ENCODE peak calls at places on chromosomes 4 and X, in eight cellular contexts. O is HFF-Myc, P is fibroblast of villous mesenchyme, V is nephron progenitor cell, K is breast epithelium, W is transverse colon, A is cardiac muscle cell, U is upper lobe of left lung. R is an unnamed sample.

GRCh38 chr4:115629270-115629669 is 515.9 kb upstream of the NDST4 start:
- DNase-seq in W (no peak), V (no peak), K (no peak), P (no peak), U (no peak), O (no peak), A (no peak), R (no peak)

GRCh38 chrX:6778547-6779231 is 243.8 kb upstream of the VCX3A start:
- DNase-seq in P (no peak), W (no peak), O (no peak), K (no peak), A (no peak), V (peak; percentile 2), U (no peak), R (no peak)

GRCh38 chrX:21487832-21488231 is 113.6 kb downstream of the CNKSR2 start:
- DNase-seq in K (no peak), U (no peak), W (no peak), P (no peak), A (peak; percentile 1), O (no peak), V (no peak), R (no peak)

GRCh38 chr4:89518259-89518658 is 210.7 kb upstream of the GPRIN3 start:
- DNase-seq in O (no peak), U (no peak), P (no peak), V (no peak), A (no peak), W (no peak), K (no peak), R (no peak)

GRCh38 chrX:30971761-30972603 is 82.9 kb upstream of the TAB3 start:
- DNase-seq in P (peak; percentile 29), A (peak; percentile 58), V (peak; percentile 15), W (peak; percentile 17), K (no peak), U (peak; percentile 28), O (peak; percentile 53), R (peak; percentile 7)

GRCh38 chr4:51885371-51885770 is 42.4 kb downstream of the DCUN1D4 start:
- DNase-seq in K (no peak), P (peak; percentile 46), W (no peak), A (peak; percentile 44), O (peak; percentile 15), V (no peak), U (no peak), R (peak; percentile 33)

GRCh38 chrX:108834036-108834435 is 97.7 kb upstream of the IRS4 start:
- DNase-seq in O (no peak), W (no peak), A (no peak), P (no peak), U (no peak), K (no peak), V (no peak), R (no peak)

GRCh38 chr4:126038492-126039236 is 723.9 kb downstream of the FAT4 start:
- DNase-seq in K (no peak), U (no peak), P (no peak), W (no peak), V (no peak), O (no peak), A (no peak), R (no peak)

GRCh38 chr4:17561195-17561909 is 15.6 kb upstream of the LAP3 start:
- DNase-seq in U (no peak), A (peak; percentile 39), W (no peak), K (no peak), O (peak; percentile 86), P (no peak), V (no peak), R (no peak)

GRCh38 chrX:106912864-106913263 is 7.3 kb upstream of the CLDN2 start:
- DNase-seq in U (no peak), A (peak; percentile 39), O (no peak), P (peak; percentile 29), V (no peak), W (no peak), K (no peak), R (no peak)

GRCh38 chr4:55118397-55118796 is 7.0 kb downstream of the KDR start:
- DNase-seq in W (no peak), K (no peak), V (no peak), U (no peak), O (no peak), A (no peak), P (no peak), R (no peak)

GRCh38 chr4:37476256-37476655 is 209.9 kb downstream of the RELL1 start:
- DNase-seq in W (no peak), U (no peak), K (no peak), P (no peak), A (no peak), V (no peak), O (no peak), R (no peak)

GRCh38 chr4:40630335-40631021 is 814 bp upstream of the RBM47 start:
- DNase-seq in K (peak; percentile 76), A (no peak), U (peak; percentile 90), P (no peak), W (peak; percentile 80), O (no peak), V (peak; percentile 57), R (peak; percentile 52)

GRCh38 chr4:8121236-8122015 is 37.2 kb downstream of the ABLIM2 start:
- DNase-seq in U (no peak), A (no peak), O (no peak), K (no peak), P (no peak), V (no peak), W (no peak), R (no peak)

GRCh38 chr4:8185280-8185679 is 13.8 kb upstream of the SH3TC1 start:
- DNase-seq in V (no peak), U (no peak), A (peak; percentile 80), O (peak; percentile 43), K (no peak), P (peak; percentile 64), W (no peak), R (no peak)

GRCh38 chrX:40844476-40844875 is 109.1 kb upstream of the MED14 start:
- DNase-seq in U (no peak), V (no peak), K (no peak), W (no peak), O (no peak), P (no peak), A (peak; percentile 7), R (no peak)

GRCh38 chr4:168619266-168619631 is 122.4 kb downstream of the PALLD start:
- DNase-seq in O (no peak), P (no peak), V (no peak), A (no peak), K (no peak), W (no peak), U (no peak), R (no peak)

GRCh38 chrX:31516492-31516891 is 444.7 kb upstream of the FTHL17 start:
- DNase-seq in O (no peak), K (no peak), A (peak; percentile 16), W (no peak), V (no peak), U (no peak), P (no peak), R (no peak)

GRCh38 chrX:63560601-63561218 is 209.6 kb upstream of the SPIN4 start:
- DNase-seq in P (peak; percentile 74), U (peak; percentile 61), V (peak; percentile 54), K (peak; percentile 51), A (peak; percentile 78), O (peak; percentile 33), W (peak; percentile 62), R (peak; percentile 50)

GRCh38 chrX:63566856-63567255 is 215.7 kb upstream of the SPIN4 start:
- DNase-seq in K (no peak), O (no peak), U (no peak), A (no peak), P (no peak), V (no peak), W (no peak), R (no peak)

GRCh38 chrX:63561425-63561824 is 210.3 kb upstream of the SPIN4 start:
- DNase-seq in O (no peak), W (no peak), K (no peak), V (no peak), A (peak; percentile 2), U (no peak), P (no peak), R (no peak)
- TF ChIP-seq CTCF in O (no peak), W (no peak), K (no peak), V (no peak), A (no peak), U (no peak), P (no peak), R (no peak)

GRCh38 chrX:135431886-135432285 is 10.1 kb downstream of the SMIM10L2A start:
- DNase-seq in W (no peak), U (no peak), V (no peak), A (no peak), P (no peak), O (no peak), K (no peak), R (no peak)

GRCh38 chrX:135432453-135432852 is 10.7 kb downstream of the SMIM10L2A start:
- DNase-seq in V (no peak), A (no peak), P (no peak), K (no peak), U (no peak), O (no peak), W (no peak), R (no peak)

GRCh38 chrX:135434258-135435138 is 12.8 kb downstream of the SMIM10L2A start:
- DNase-seq in O (no peak), W (no peak), K (no peak), U (no peak), P (no peak), V (no peak), A (no peak), R (no peak)

GRCh38 chrX:135433531-135434257 is 11.9 kb downstream of the SMIM10L2A start:
- DNase-seq in W (no peak), A (no peak), U (no peak), V (no peak), K (no peak), P (no peak), O (no peak), R (no peak)

DNA sequence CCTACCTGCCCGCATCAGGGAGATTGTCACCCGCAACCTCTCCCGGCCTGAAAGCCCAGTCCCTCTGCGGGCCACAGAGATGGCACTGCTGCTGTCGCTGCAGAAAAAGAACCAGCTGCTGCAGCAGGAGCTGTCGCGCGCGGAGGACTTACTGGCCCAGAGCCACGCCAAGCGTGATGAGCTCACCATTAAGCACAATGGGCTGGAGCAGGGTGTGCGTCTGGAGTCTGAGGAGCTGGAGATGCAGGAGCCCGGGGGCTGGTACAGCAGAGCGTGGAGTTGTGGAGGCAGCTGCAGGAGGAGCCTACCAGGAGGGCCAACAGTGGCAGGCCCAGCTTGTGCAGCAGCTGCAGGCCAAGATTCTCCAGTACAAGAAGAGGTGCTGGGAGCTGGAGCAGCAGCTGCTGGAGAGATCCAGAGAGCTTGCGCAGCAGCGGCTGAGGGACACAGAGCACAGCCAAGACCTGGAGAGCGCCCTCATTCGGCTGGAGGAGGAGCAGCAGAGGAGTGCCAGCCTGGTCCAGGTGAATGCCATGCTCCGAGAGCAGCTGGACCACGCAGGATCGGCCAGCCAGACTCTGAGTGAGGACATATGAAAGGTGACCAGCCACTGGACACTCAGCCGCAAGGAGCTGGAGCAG is 11.3 kb downstream of the SMIM10L2A start:
- DNase-seq in K (no peak), V (no peak), P (no peak), A (no peak), W (no peak), U (no peak), O (no peak), R (no peak)
- TF ChIP-seq CTCF in K (no peak), V (no peak), P (no peak), A (no peak), W (no peak), U (no peak), O (no peak), R (no peak)

GRCh38 chr4:136489101-136489500 is 1043.2 kb downstream of the PCDH18 start:
- DNase-seq in O (no peak), A (no peak), W (no peak), V (no peak), U (no peak), P (no peak), K (no peak), R (no peak)
- TF ChIP-seq CTCF in O (no peak), A (no peak), W (no peak), V (no peak), U (no peak), P (no peak), K (no peak), R (no peak)

GRCh38 chr4:57401586-57401985 is 291.4 kb upstream of the IGFBP7 start:
- DNase-seq in A (no peak), P (no peak), K (no peak), U (no peak), W (no peak), O (no peak), V (no peak), R (no peak)
- TF ChIP-seq CTCF in A (no peak), P (no peak), K (no peak), U (no peak), W (no peak), O (no peak), V (no peak), R (no peak)